ENCODE peak calls at places on chromosomes 2 and 18, in seven cellular contexts. One of them, this sample, is unnamed.

GRCh38 chr2:171630812-171631626 is 56.2 kb upstream of the DYNC1I2 start:
- DNase-seq in SK-N-SH: no peak
- DNase-seq in fibroblast of lung: peak
- DNase-seq in esophagus muscularis mucosa: no peak
- DNase-seq in osteocyte: no peak
- DNase-seq in body of pancreas: no peak
- DNase-seq in left ventricle myocardium inferior: no peak
- DNase-seq in this sample: no peak

GRCh38 chr2:241659150-241659739 is 21.8 kb downstream of the ATG4B start:
- DNase-seq in SK-N-SH: peak
- DNase-seq in fibroblast of lung: peak
- DNase-seq in esophagus muscularis mucosa: no peak
- DNase-seq in osteocyte: no peak
- DNase-seq in body of pancreas: peak
- DNase-seq in left ventricle myocardium inferior: peak
- DNase-seq in this sample: no peak

GRCh38 chr18:3688682-3689081 is 238.7 kb downstream of the TGIF1 start:
- DNase-seq in SK-N-SH: peak
- DNase-seq in fibroblast of lung: peak
- DNase-seq in esophagus muscularis mucosa: peak
- DNase-seq in osteocyte: no peak
- DNase-seq in body of pancreas: no peak
- DNase-seq in left ventricle myocardium inferior: no peak
- DNase-seq in this sample: no peak

GRCh38 chr2:241636983-241637232 is at the start of gene THAP4:
- DNase-seq in SK-N-SH: peak
- DNase-seq in fibroblast of lung: no peak
- DNase-seq in esophagus muscularis mucosa: no peak
- DNase-seq in osteocyte: no peak
- DNase-seq in body of pancreas: peak
- DNase-seq in left ventricle myocardium inferior: peak
- DNase-seq in this sample: no peak

GRCh38 chr2:74778381-74779371 is 55.3 kb upstream of the HK2 start:
- DNase-seq in SK-N-SH: peak
- DNase-seq in fibroblast of lung: no peak
- DNase-seq in esophagus muscularis mucosa: no peak
- DNase-seq in osteocyte: no peak
- DNase-seq in body of pancreas: no peak
- DNase-seq in left ventricle myocardium inferior: no peak
- DNase-seq in this sample: no peak

GRCh38 chr2:25977768-25978167 is 4.5 kb downstream of the KIF3C start:
- DNase-seq in SK-N-SH: no peak
- DNase-seq in fibroblast of lung: peak
- DNase-seq in esophagus muscularis mucosa: no peak
- DNase-seq in osteocyte: no peak
- DNase-seq in body of pancreas: no peak
- DNase-seq in left ventricle myocardium inferior: no peak
- DNase-seq in this sample: no peak

GRCh38 chr2:171966268-171966667 is 33.5 kb upstream of the METAP1D start:
- DNase-seq in SK-N-SH: no peak
- DNase-seq in fibroblast of lung: no peak
- DNase-seq in esophagus muscularis mucosa: no peak
- DNase-seq in osteocyte: no peak
- DNase-seq in body of pancreas: no peak
- DNase-seq in left ventricle myocardium inferior: no peak
- DNase-seq in this sample: no peak

GRCh38 chr2:238506669-238507068 is 79.9 kb downstream of the ASB1 start:
- DNase-seq in SK-N-SH: no peak
- DNase-seq in fibroblast of lung: no peak
- DNase-seq in esophagus muscularis mucosa: no peak
- DNase-seq in osteocyte: no peak
- DNase-seq in body of pancreas: no peak
- DNase-seq in left ventricle myocardium inferior: no peak
- DNase-seq in this sample: no peak

GRCh38 chr18:61975526-61976326 is 82.9 kb upstream of the RNF152 start:
- DNase-seq in SK-N-SH: no peak
- DNase-seq in fibroblast of lung: no peak
- DNase-seq in esophagus muscularis mucosa: peak
- DNase-seq in osteocyte: no peak
- DNase-seq in body of pancreas: no peak
- DNase-seq in left ventricle myocardium inferior: no peak
- DNase-seq in this sample: no peak

GRCh38 chr18:74868461-74868860 is 270.8 kb downstream of the ZNF407 start:
- DNase-seq in SK-N-SH: no peak
- DNase-seq in fibroblast of lung: no peak
- DNase-seq in esophagus muscularis mucosa: no peak
- DNase-seq in osteocyte: no peak
- DNase-seq in body of pancreas: no peak
- DNase-seq in left ventricle myocardium inferior: peak
- DNase-seq in this sample: no peak

GRCh38 chr2:158323381-158323780 is 133.2 kb downstream of the CCDC148 start:
- DNase-seq in SK-N-SH: no peak
- DNase-seq in fibroblast of lung: no peak
- DNase-seq in esophagus muscularis mucosa: no peak
- DNase-seq in osteocyte: no peak
- DNase-seq in body of pancreas: no peak
- DNase-seq in left ventricle myocardium inferior: no peak
- DNase-seq in this sample: no peak

GRCh38 chr2:129883121-129883520 is 96.3 kb upstream of the RAB6C start:
- DNase-seq in SK-N-SH: no peak
- DNase-seq in fibroblast of lung: no peak
- DNase-seq in esophagus muscularis mucosa: no peak
- DNase-seq in osteocyte: peak
- DNase-seq in body of pancreas: no peak
- DNase-seq in left ventricle myocardium inferior: no peak
- DNase-seq in this sample: no peak

GRCh38 chr2:162197095-162197825 is 45.2 kb upstream of the GCG start:
- DNase-seq in SK-N-SH: no peak
- DNase-seq in fibroblast of lung: peak
- DNase-seq in esophagus muscularis mucosa: no peak
- DNase-seq in osteocyte: no peak
- DNase-seq in body of pancreas: no peak
- DNase-seq in left ventricle myocardium inferior: no peak
- DNase-seq in this sample: no peak

GRCh38 chr18:64271264-64271663 is 122.4 kb upstream of the LINC00305 start:
- DNase-seq in SK-N-SH: no peak
- DNase-seq in fibroblast of lung: no peak
- DNase-seq in esophagus muscularis mucosa: no peak
- DNase-seq in osteocyte: no peak
- DNase-seq in body of pancreas: peak
- DNase-seq in left ventricle myocardium inferior: no peak
- DNase-seq in this sample: no peak

GRCh38 chr2:41928593-41928992 is 119.2 kb upstream of the PKDCC start:
- DNase-seq in SK-N-SH: no peak
- DNase-seq in fibroblast of lung: peak
- DNase-seq in esophagus muscularis mucosa: no peak
- DNase-seq in osteocyte: no peak
- DNase-seq in body of pancreas: no peak
- DNase-seq in left ventricle myocardium inferior: no peak
- DNase-seq in this sample: no peak

GRCh38 chr2:21220930-21221329 is 97.2 kb downstream of the TDRD15 start:
- DNase-seq in SK-N-SH: no peak
- DNase-seq in fibroblast of lung: no peak
- DNase-seq in esophagus muscularis mucosa: no peak
- DNase-seq in osteocyte: no peak
- DNase-seq in body of pancreas: peak
- DNase-seq in left ventricle myocardium inferior: no peak
- DNase-seq in this sample: no peak

GRCh38 chr2:152676461-152676860 is 40.8 kb downstream of the PRPF40A start:
- DNase-seq in SK-N-SH: no peak
- DNase-seq in fibroblast of lung: no peak
- DNase-seq in esophagus muscularis mucosa: no peak
- DNase-seq in osteocyte: no peak
- DNase-seq in body of pancreas: no peak
- DNase-seq in left ventricle myocardium inferior: no peak
- DNase-seq in this sample: no peak

GRCh38 chr2:6506311-6507258 is 359.1 kb downstream of the CMPK2 start:
- DNase-seq in SK-N-SH: no peak
- DNase-seq in fibroblast of lung: peak
- DNase-seq in esophagus muscularis mucosa: no peak
- DNase-seq in osteocyte: no peak
- DNase-seq in body of pancreas: no peak
- DNase-seq in left ventricle myocardium inferior: no peak
- DNase-seq in this sample: no peak

GRCh38 chr2:19738707-19739106 is 163.1 kb downstream of the TTC32 start:
- DNase-seq in SK-N-SH: no peak
- DNase-seq in fibroblast of lung: peak
- DNase-seq in esophagus muscularis mucosa: no peak
- DNase-seq in osteocyte: no peak
- DNase-seq in body of pancreas: peak
- DNase-seq in left ventricle myocardium inferior: peak
- DNase-seq in this sample: no peak

GRCh38 chr18:12328179-12328823 is 20.3 kb downstream of the TUBB6 start:
- DNase-seq in SK-N-SH: no peak
- DNase-seq in fibroblast of lung: no peak
- DNase-seq in esophagus muscularis mucosa: no peak
- DNase-seq in osteocyte: no peak
- DNase-seq in body of pancreas: no peak
- DNase-seq in left ventricle myocardium inferior: no peak
- DNase-seq in this sample: no peak
- TF ChIP-seq CTCF in SK-N-SH: no peak
- TF ChIP-seq CTCF in fibroblast of lung: no peak
- TF ChIP-seq CTCF in esophagus muscularis mucosa: no peak
- TF ChIP-seq CTCF in osteocyte: no peak
- TF ChIP-seq CTCF in body of pancreas: no peak
- TF ChIP-seq CTCF in left ventricle myocardium inferior: peak
- TF ChIP-seq CTCF in this sample: peak

DNA sequence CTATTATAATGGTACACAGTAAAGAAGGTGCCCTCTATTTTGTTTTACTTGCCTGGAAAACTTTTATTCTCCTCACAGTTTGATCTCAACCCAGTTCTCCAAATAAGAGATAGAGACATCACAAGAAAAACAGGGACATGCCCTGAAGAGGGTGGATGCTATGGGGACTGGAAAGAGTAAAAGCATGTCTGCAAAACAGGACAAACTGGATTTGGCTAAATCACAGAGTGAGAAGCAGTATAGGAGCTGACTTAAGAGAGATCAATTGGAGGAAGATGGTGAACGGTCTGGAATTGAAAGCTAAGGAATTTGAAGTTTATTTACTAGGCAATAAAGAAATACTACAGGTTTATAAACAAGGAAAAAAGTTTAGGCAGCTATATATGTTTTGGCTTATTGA is 33.0 kb downstream of the SP140L start:
- DNase-seq in SK-N-SH: no peak
- DNase-seq in fibroblast of lung: no peak
- DNase-seq in esophagus muscularis mucosa: no peak
- DNase-seq in osteocyte: no peak
- DNase-seq in body of pancreas: no peak
- DNase-seq in left ventricle myocardium inferior: no peak
- DNase-seq in this sample: no peak
- TF ChIP-seq CTCF in SK-N-SH: no peak
- TF ChIP-seq CTCF in fibroblast of lung: no peak
- TF ChIP-seq CTCF in esophagus muscularis mucosa: no peak
- TF ChIP-seq CTCF in osteocyte: no peak
- TF ChIP-seq CTCF in body of pancreas: no peak
- TF ChIP-seq CTCF in left ventricle myocardium inferior: no peak
- TF ChIP-seq CTCF in this sample: no peak

GRCh38 chr2:216859944-216860343 is at the start of gene TNP1:
- DNase-seq in SK-N-SH: no peak
- DNase-seq in fibroblast of lung: no peak
- DNase-seq in esophagus muscularis mucosa: no peak
- DNase-seq in osteocyte: no peak
- DNase-seq in body of pancreas: no peak
- DNase-seq in left ventricle myocardium inferior: no peak
- DNase-seq in this sample: no peak

GRCh38 chr2:216856666-216857065 is 3.2 kb downstream of the TNP1 start:
- DNase-seq in SK-N-SH: no peak
- DNase-seq in fibroblast of lung: no peak
- DNase-seq in esophagus muscularis mucosa: no peak
- DNase-seq in osteocyte: no peak
- DNase-seq in body of pancreas: no peak
- DNase-seq in left ventricle myocardium inferior: no peak
- DNase-seq in this sample: no peak

GRCh38 chr2:216860738-216861137 is 874 bp upstream of the TNP1 start:
- DNase-seq in SK-N-SH: no peak
- DNase-seq in fibroblast of lung: peak
- DNase-seq in esophagus muscularis mucosa: no peak
- DNase-seq in osteocyte: no peak
- DNase-seq in body of pancreas: no peak
- DNase-seq in left ventricle myocardium inferior: no peak
- DNase-seq in this sample: no peak

GRCh38 chr2:216857131-216857550 is 2.7 kb downstream of the TNP1 start:
- DNase-seq in SK-N-SH: no peak
- DNase-seq in fibroblast of lung: peak
- DNase-seq in esophagus muscularis mucosa: no peak
- DNase-seq in osteocyte: no peak
- DNase-seq in body of pancreas: no peak
- DNase-seq in left ventricle myocardium inferior: no peak
- DNase-seq in this sample: no peak

DNA sequence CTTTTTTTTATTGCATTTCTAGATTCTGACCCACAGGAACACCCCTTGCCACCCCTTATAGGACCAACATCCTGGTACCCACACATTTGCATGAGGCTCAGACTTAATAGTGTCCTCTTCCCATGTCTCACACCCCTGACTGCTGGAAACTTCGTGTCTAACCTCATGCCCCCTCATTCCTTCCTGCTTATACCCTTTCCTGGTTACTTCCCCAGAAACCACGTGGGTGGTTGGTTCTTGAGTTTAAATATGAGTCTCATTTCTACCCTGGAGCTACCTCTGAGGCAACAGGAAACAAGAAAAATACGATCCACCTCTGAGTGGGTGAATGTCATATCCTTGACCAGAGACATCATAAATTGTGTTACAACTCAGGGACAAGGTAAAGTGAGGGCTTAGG is 1.6 kb downstream of the TNP1 start:
- DNase-seq in SK-N-SH: no peak
- DNase-seq in fibroblast of lung: peak
- DNase-seq in esophagus muscularis mucosa: no peak
- DNase-seq in osteocyte: no peak
- DNase-seq in body of pancreas: no peak
- DNase-seq in left ventricle myocardium inferior: no peak
- DNase-seq in this sample: no peak
- TF ChIP-seq CTCF in SK-N-SH: no peak
- TF ChIP-seq CTCF in fibroblast of lung: no peak
- TF ChIP-seq CTCF in esophagus muscularis mucosa: no peak
- TF ChIP-seq CTCF in osteocyte: no peak
- TF ChIP-seq CTCF in body of pancreas: no peak
- TF ChIP-seq CTCF in left ventricle myocardium inferior: no peak
- TF ChIP-seq CTCF in this sample: no peak

DNA sequence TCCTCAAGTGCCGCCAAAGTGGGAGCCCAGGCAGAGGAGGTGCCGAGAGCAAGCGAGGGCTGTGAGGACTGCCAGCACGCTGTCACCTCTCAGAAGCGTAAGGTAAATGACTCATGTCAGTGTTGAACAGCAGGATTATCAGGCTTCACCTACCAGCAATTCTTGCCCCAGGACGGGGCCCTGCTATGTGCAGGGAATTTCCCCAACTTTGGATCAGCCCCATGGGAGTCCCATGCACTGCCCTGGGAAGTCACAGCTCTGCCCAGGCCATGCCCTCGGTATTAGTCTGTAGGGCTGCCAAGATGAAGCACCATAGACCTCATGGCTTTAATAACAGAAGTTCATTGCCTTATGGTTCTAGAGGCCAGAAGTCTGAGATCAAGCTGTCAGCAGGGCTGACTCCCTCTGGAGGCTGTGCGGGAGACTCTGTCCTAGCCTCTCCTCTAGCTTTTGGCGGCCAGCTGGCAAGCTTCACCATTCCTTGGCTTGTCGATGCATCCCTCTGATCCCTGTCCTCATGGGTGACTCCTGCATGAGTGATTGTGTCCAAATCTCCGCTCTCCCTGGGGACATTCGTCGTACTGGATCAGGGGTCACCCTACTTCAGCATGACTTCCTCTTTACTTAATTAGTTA is 55.9 kb downstream of the TRPM8 start:
- DNase-seq in SK-N-SH: no peak
- DNase-seq in fibroblast of lung: no peak
- DNase-seq in esophagus muscularis mucosa: no peak
- DNase-seq in osteocyte: no peak
- DNase-seq in body of pancreas: no peak
- DNase-seq in left ventricle myocardium inferior: peak
- DNase-seq in this sample: no peak
- TF ChIP-seq CTCF in SK-N-SH: no peak
- TF ChIP-seq CTCF in fibroblast of lung: no peak
- TF ChIP-seq CTCF in esophagus muscularis mucosa: no peak
- TF ChIP-seq CTCF in osteocyte: no peak
- TF ChIP-seq CTCF in body of pancreas: no peak
- TF ChIP-seq CTCF in left ventricle myocardium inferior: no peak
- TF ChIP-seq CTCF in this sample: no peak